ENCODE peak calls at places on chromosomes 7 and 10, in five cellular contexts. One of them, this sample, is unnamed.

GRCh38 chr7:40200791-40201190 is 66.0 kb downstream of the SUGCT start:
- DNase-seq in fibroblast of pulmonary artery: peak
- DNase-seq in upper lobe of right lung: no peak
- DNase-seq in AG10803: peak
- DNase-seq in astrocyte: peak
- DNase-seq in this sample: no peak

GRCh38 chr10:34348917-34349509 is 466.1 kb downstream of the PARD3 start:
- DNase-seq in AG10803: no peak
- DNase-seq in astrocyte: no peak
- DNase-seq in upper lobe of right lung: peak
- DNase-seq in fibroblast of pulmonary artery: no peak
- DNase-seq in this sample: no peak

GRCh38 chr7:15433154-15433553 is 128.7 kb downstream of the AGMO start:
- DNase-seq in astrocyte: no peak
- DNase-seq in AG10803: no peak
- DNase-seq in fibroblast of pulmonary artery: no peak
- DNase-seq in upper lobe of right lung: no peak
- DNase-seq in this sample: no peak

GRCh38 chr7:135508853-135509588 is 881 bp downstream of the CNOT4 start:
- DNase-seq in AG10803: no peak
- DNase-seq in upper lobe of right lung: no peak
- DNase-seq in fibroblast of pulmonary artery: peak
- DNase-seq in astrocyte: peak
- DNase-seq in this sample: no peak

GRCh38 chr7:149281508-149282330 is 19.7 kb downstream of the ZNF783 start:
- DNase-seq in fibroblast of pulmonary artery: no peak
- DNase-seq in AG10803: no peak
- DNase-seq in upper lobe of right lung: no peak
- DNase-seq in astrocyte: no peak
- DNase-seq in this sample: no peak

GRCh38 chr7:134710854-134711624 is 64.4 kb downstream of the BPGM start:
- DNase-seq in AG10803: no peak
- DNase-seq in fibroblast of pulmonary artery: no peak
- DNase-seq in upper lobe of right lung: no peak
- DNase-seq in astrocyte: peak
- DNase-seq in this sample: no peak

GRCh38 chr10:71968553-71969474 is 4.6 kb downstream of the CHST3 start:
- DNase-seq in upper lobe of right lung: no peak
- DNase-seq in AG10803: no peak
- DNase-seq in astrocyte: no peak
- DNase-seq in fibroblast of pulmonary artery: no peak
- DNase-seq in this sample: peak

GRCh38 chr7:79664884-79665676 is 211.6 kb upstream of the MAGI2 start:
- DNase-seq in fibroblast of pulmonary artery: no peak
- DNase-seq in upper lobe of right lung: no peak
- DNase-seq in AG10803: no peak
- DNase-seq in astrocyte: no peak
- DNase-seq in this sample: no peak

GRCh38 chr10:86506062-86506461 is 15.5 kb downstream of the WAPL start:
- DNase-seq in astrocyte: no peak
- DNase-seq in fibroblast of pulmonary artery: no peak
- DNase-seq in upper lobe of right lung: no peak
- DNase-seq in AG10803: no peak
- DNase-seq in this sample: no peak

GRCh38 chr7:95607477-95608010 is 11.2 kb upstream of the PDK4 start:
- DNase-seq in AG10803: peak
- DNase-seq in upper lobe of right lung: no peak
- DNase-seq in astrocyte: no peak
- DNase-seq in fibroblast of pulmonary artery: no peak
- DNase-seq in this sample: no peak

GRCh38 chr10:123766012-123766411 is 99.9 kb downstream of the GPR26 start:
- DNase-seq in AG10803: no peak
- DNase-seq in upper lobe of right lung: no peak
- DNase-seq in fibroblast of pulmonary artery: no peak
- DNase-seq in astrocyte: no peak
- DNase-seq in this sample: no peak

DNA sequence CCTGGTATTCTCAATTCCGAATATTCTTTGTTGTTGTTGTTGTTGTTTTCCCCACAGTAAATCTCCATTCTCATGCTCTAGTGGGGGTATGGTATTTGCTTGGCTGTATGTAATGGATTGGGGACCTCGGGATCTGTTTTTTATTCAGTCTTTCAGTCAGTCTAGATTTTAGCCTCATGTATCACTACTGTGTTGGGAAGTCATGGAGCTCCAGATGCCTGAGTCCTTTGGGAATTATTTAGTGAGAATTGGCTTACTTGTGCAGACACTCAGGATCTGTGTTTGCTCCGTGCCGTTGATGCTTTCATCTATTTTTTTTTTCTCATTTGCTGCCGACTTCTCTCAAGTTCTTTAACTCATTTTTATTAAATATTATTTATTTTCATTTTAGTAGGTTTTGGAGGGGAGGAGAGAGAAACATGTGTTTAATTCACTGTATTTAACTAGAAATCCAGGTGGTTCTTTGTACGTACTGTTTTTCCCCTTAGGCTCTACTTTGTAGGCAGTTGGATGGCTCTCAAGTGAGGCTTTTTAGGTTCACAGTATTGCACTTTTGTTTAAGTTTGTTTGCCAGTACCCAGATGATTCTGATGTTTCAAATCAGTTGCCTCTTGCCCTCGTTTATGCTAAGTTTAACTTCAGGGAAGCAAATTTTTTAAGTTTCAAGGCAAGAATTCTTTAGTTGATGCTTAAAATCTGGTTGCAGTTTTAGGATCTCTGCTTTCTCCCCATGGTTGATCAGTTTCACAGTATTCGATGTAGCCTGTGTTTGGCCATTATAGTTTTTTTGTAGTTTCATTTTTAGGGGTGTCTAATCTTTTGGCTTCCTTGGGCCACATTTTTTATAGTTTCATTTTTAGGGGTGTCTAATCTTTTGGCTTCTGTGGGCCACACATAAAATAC is 36.9 kb downstream of the ZNRF2 start:
- DNase-seq in upper lobe of right lung: no peak
- DNase-seq in astrocyte: no peak
- DNase-seq in fibroblast of pulmonary artery: peak
- DNase-seq in AG10803: peak
- DNase-seq in this sample: no peak
- H3K4me3 ChIP-seq in upper lobe of right lung: peak
- H3K4me3 ChIP-seq in astrocyte: no peak
- H3K4me3 ChIP-seq in fibroblast of pulmonary artery: peak
- H3K4me3 ChIP-seq in AG10803: peak
- H3K4me3 ChIP-seq in this sample: no peak

DNA sequence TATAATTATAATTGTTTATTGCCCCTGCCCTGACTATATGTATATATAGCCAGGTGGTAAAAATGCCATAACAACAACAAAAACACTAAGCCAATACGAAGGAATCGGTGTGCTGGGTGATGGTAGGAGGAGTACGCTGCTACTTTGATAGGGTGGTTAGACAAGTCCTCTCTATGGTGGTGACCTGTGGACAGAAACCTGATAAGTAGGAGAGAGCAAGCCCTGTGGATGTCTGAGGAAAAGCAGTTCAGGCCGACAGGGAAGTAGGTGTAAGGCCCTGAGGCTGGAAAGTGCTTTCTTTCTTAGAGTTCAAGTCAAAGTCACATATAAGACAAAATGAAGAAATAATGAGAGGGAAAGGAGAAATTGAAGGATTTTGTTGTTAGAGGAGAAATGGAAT is 823.8 kb upstream of the CELF2 start:
- DNase-seq in AG10803: no peak
- DNase-seq in upper lobe of right lung: no peak
- DNase-seq in fibroblast of pulmonary artery: no peak
- DNase-seq in astrocyte: no peak
- DNase-seq in this sample: no peak
- TF ChIP-seq CTCF in AG10803: no peak
- TF ChIP-seq CTCF in upper lobe of right lung: no peak
- TF ChIP-seq CTCF in fibroblast of pulmonary artery: no peak
- TF ChIP-seq CTCF in astrocyte: no peak
- TF ChIP-seq CTCF in this sample: no peak

GRCh38 chr10:21497177-21497807 is 28.2 kb downstream of the SKIDA1 start:
- DNase-seq in astrocyte: peak
- DNase-seq in upper lobe of right lung: peak
- DNase-seq in AG10803: peak
- DNase-seq in fibroblast of pulmonary artery: peak
- DNase-seq in this sample: peak

GRCh38 chr10:21495002-21495685 is 30.3 kb downstream of the SKIDA1 start:
- DNase-seq in astrocyte: no peak
- DNase-seq in fibroblast of pulmonary artery: peak
- DNase-seq in upper lobe of right lung: no peak
- DNase-seq in AG10803: no peak
- DNase-seq in this sample: no peak

GRCh38 chr10:21495686-21496284 is 29.7 kb downstream of the SKIDA1 start:
- DNase-seq in AG10803: peak
- DNase-seq in upper lobe of right lung: peak
- DNase-seq in astrocyte: no peak
- DNase-seq in fibroblast of pulmonary artery: peak
- DNase-seq in this sample: no peak

GRCh38 chr10:21498416-21498815 is 27.1 kb downstream of the SKIDA1 start:
- DNase-seq in AG10803: no peak
- DNase-seq in upper lobe of right lung: no peak
- DNase-seq in fibroblast of pulmonary artery: no peak
- DNase-seq in astrocyte: no peak
- DNase-seq in this sample: no peak

GRCh38 chr10:21496285-21497176 is 29.0 kb downstream of the SKIDA1 start:
- DNase-seq in upper lobe of right lung: peak
- DNase-seq in fibroblast of pulmonary artery: peak
- DNase-seq in AG10803: peak
- DNase-seq in astrocyte: no peak
- DNase-seq in this sample: no peak
- H3K4me3 ChIP-seq in upper lobe of right lung: peak
- H3K4me3 ChIP-seq in fibroblast of pulmonary artery: peak
- H3K4me3 ChIP-seq in AG10803: peak
- H3K4me3 ChIP-seq in astrocyte: peak
- H3K4me3 ChIP-seq in this sample: peak

DNA sequence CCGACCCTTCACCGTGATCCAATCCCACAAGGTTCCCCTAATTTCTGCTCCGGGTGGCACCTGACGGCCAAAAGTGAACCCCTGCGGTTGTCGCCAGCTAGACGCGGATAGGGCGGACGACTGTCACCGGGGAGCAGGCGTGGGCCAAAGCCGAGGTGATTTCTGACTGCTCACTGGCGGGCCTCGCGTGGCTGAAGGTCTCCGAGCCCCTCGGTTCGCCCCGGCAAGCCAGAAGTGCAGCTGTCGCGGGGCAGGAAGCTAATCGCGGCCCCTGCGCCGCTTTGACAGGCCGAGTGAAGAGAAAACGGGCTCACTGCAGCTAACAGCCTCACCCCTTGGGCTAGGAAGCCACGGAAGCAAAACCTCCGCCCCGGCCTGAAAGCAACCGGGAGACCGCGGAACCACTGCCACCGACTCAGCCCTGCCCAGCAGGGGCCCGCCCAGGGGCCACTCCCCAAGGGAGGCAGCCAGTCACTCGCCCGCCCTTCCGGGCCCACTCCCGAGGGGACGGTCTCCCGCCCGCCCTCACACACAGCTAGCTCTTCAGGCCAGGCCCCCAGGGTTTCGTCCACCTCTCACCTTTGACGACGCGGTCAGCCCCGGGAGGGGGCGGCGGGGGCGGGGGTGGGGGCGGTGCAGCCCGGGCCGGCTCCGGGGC is 469 bp downstream of the PPP3CB start:
- DNase-seq in fibroblast of pulmonary artery: peak
- DNase-seq in astrocyte: peak
- DNase-seq in upper lobe of right lung: peak
- DNase-seq in AG10803: peak
- DNase-seq in this sample: peak
- TF ChIP-seq CTCF in fibroblast of pulmonary artery: no peak
- TF ChIP-seq CTCF in astrocyte: no peak
- TF ChIP-seq CTCF in upper lobe of right lung: no peak
- TF ChIP-seq CTCF in AG10803: no peak
- TF ChIP-seq CTCF in this sample: no peak